ENCODE peak calls at places on chromosomes 6 and 20, in seven cellular contexts. One of them, this sample, is unnamed.

GRCh38 chr6:75812560-75812959 is 63.5 kb downstream of the MYO6 start:
- DNase-seq in Panc1: no peak
- DNase-seq in A673: no peak
- DNase-seq in fibroblast of lung: no peak
- DNase-seq in trophoblast cell: no peak
- DNase-seq in cardiac fibroblast: no peak
- DNase-seq in Peyer's patch: no peak
- DNase-seq in this sample: no peak

GRCh38 chr6:138972226-138972665 is 15.8 kb downstream of the REPS1 start:
- DNase-seq in fibroblast of lung: peak; percentile 37
- DNase-seq in Peyer's patch: no peak
- DNase-seq in A673: peak; percentile 71
- DNase-seq in trophoblast cell: peak; percentile 11
- DNase-seq in Panc1: no peak
- DNase-seq in cardiac fibroblast: no peak
- DNase-seq in this sample: no peak

GRCh38 chr6:3814539-3814938 is 34.6 kb upstream of the FAM50B start:
- DNase-seq in trophoblast cell: no peak
- DNase-seq in A673: no peak
- DNase-seq in fibroblast of lung: no peak
- DNase-seq in Panc1: no peak
- DNase-seq in cardiac fibroblast: no peak
- DNase-seq in Peyer's patch: no peak
- DNase-seq in this sample: no peak

GRCh38 chr6:129546702-129547101 is 163.3 kb downstream of the ARHGAP18 start:
- DNase-seq in Peyer's patch: no peak
- DNase-seq in cardiac fibroblast: no peak
- DNase-seq in A673: no peak
- DNase-seq in Panc1: no peak
- DNase-seq in trophoblast cell: no peak
- DNase-seq in fibroblast of lung: no peak
- DNase-seq in this sample: no peak

GRCh38 chr6:77456531-77457248 is 6.6 kb downstream of the HTR1B start:
- DNase-seq in Peyer's patch: no peak
- DNase-seq in cardiac fibroblast: peak; percentile 98
- DNase-seq in Panc1: no peak
- DNase-seq in fibroblast of lung: peak; percentile 98
- DNase-seq in A673: peak; percentile 69
- DNase-seq in trophoblast cell: peak; percentile 86
- DNase-seq in this sample: peak; percentile 99

GRCh38 chr6:29631209-29631810 is 1.7 kb downstream of the GABBR1 start:
- DNase-seq in trophoblast cell: no peak
- DNase-seq in fibroblast of lung: peak; percentile 14
- DNase-seq in A673: no peak
- DNase-seq in cardiac fibroblast: peak; percentile 8
- DNase-seq in Panc1: no peak
- DNase-seq in Peyer's patch: no peak
- DNase-seq in this sample: no peak

GRCh38 chr6:145863988-145864616 is 49.5 kb upstream of the FBXO30 start:
- DNase-seq in cardiac fibroblast: no peak
- DNase-seq in A673: no peak
- DNase-seq in Peyer's patch: no peak
- DNase-seq in trophoblast cell: no peak
- DNase-seq in fibroblast of lung: no peak
- DNase-seq in Panc1: no peak
- DNase-seq in this sample: no peak

GRCh38 chr20:62921119-62921687 is 5.1 kb downstream of the DIDO1 start:
- DNase-seq in cardiac fibroblast: peak; percentile 60
- DNase-seq in fibroblast of lung: peak; percentile 33
- DNase-seq in Panc1: no peak
- DNase-seq in trophoblast cell: peak; percentile 85
- DNase-seq in A673: peak; percentile 82
- DNase-seq in Peyer's patch: no peak
- DNase-seq in this sample: no peak

GRCh38 chr6:7730852-7731251 is 5.0 kb downstream of the BMP6 start:
- DNase-seq in Peyer's patch: no peak
- DNase-seq in Panc1: peak; percentile 97
- DNase-seq in trophoblast cell: peak; percentile 83
- DNase-seq in fibroblast of lung: peak; percentile 24
- DNase-seq in cardiac fibroblast: peak; percentile 80
- DNase-seq in A673: no peak
- DNase-seq in this sample: peak; percentile 50

GRCh38 chr6:160535270-160535669 is 128.8 kb downstream of the LPA start:
- DNase-seq in Peyer's patch: no peak
- DNase-seq in trophoblast cell: no peak
- DNase-seq in Panc1: no peak
- DNase-seq in A673: no peak
- DNase-seq in fibroblast of lung: no peak
- DNase-seq in cardiac fibroblast: no peak
- DNase-seq in this sample: no peak

GRCh38 chr6:85004283-85005010 is 240.0 kb upstream of the TBX18 start:
- DNase-seq in fibroblast of lung: peak; percentile 40
- DNase-seq in trophoblast cell: no peak
- DNase-seq in A673: no peak
- DNase-seq in cardiac fibroblast: peak; percentile 88
- DNase-seq in Peyer's patch: no peak
- DNase-seq in Panc1: no peak
- DNase-seq in this sample: peak; percentile 54

GRCh38 chr6:111737065-111737521 is 131.4 kb upstream of the TRAF3IP2 start:
- DNase-seq in trophoblast cell: no peak
- DNase-seq in fibroblast of lung: peak; percentile 49
- DNase-seq in Panc1: no peak
- DNase-seq in Peyer's patch: no peak
- DNase-seq in cardiac fibroblast: no peak
- DNase-seq in A673: no peak
- DNase-seq in this sample: peak; percentile 85

GRCh38 chr20:21102252-21102609 is 3.9 kb downstream of the LINC00237 start:
- DNase-seq in Peyer's patch: no peak
- DNase-seq in trophoblast cell: no peak
- DNase-seq in cardiac fibroblast: no peak
- DNase-seq in Panc1: no peak
- DNase-seq in A673: peak; percentile 52
- DNase-seq in fibroblast of lung: no peak
- DNase-seq in this sample: no peak

GRCh38 chr6:132937466-132937906 is 123.1 kb downstream of the RPS12 start:
- DNase-seq in trophoblast cell: peak; percentile 69
- DNase-seq in fibroblast of lung: peak; percentile 58
- DNase-seq in Peyer's patch: no peak
- DNase-seq in cardiac fibroblast: peak; percentile 54
- DNase-seq in Panc1: no peak
- DNase-seq in A673: peak; percentile 63
- DNase-seq in this sample: no peak

GRCh38 chr6:140343128-140343527 is 968.7 kb upstream of the CITED2 start:
- DNase-seq in fibroblast of lung: no peak
- DNase-seq in cardiac fibroblast: no peak
- DNase-seq in trophoblast cell: no peak
- DNase-seq in Peyer's patch: no peak
- DNase-seq in Panc1: no peak
- DNase-seq in A673: no peak
- DNase-seq in this sample: no peak

GRCh38 chr6:140345935-140346334 is 971.5 kb upstream of the CITED2 start:
- DNase-seq in cardiac fibroblast: no peak
- DNase-seq in fibroblast of lung: no peak
- DNase-seq in Panc1: no peak
- DNase-seq in A673: no peak
- DNase-seq in Peyer's patch: no peak
- DNase-seq in trophoblast cell: no peak
- DNase-seq in this sample: no peak

GRCh38 chr6:140340795-140341194 is 966.3 kb upstream of the CITED2 start:
- DNase-seq in cardiac fibroblast: no peak
- DNase-seq in Panc1: no peak
- DNase-seq in trophoblast cell: no peak
- DNase-seq in fibroblast of lung: no peak
- DNase-seq in Peyer's patch: no peak
- DNase-seq in A673: no peak
- DNase-seq in this sample: no peak

GRCh38 chr6:140344149-140344913 is 969.9 kb upstream of the CITED2 start:
- DNase-seq in trophoblast cell: peak; percentile 78
- DNase-seq in cardiac fibroblast: peak; percentile 66
- DNase-seq in Peyer's patch: no peak
- DNase-seq in fibroblast of lung: peak; percentile 40
- DNase-seq in A673: no peak
- DNase-seq in Panc1: no peak
- DNase-seq in this sample: peak; percentile 25

DNA sequence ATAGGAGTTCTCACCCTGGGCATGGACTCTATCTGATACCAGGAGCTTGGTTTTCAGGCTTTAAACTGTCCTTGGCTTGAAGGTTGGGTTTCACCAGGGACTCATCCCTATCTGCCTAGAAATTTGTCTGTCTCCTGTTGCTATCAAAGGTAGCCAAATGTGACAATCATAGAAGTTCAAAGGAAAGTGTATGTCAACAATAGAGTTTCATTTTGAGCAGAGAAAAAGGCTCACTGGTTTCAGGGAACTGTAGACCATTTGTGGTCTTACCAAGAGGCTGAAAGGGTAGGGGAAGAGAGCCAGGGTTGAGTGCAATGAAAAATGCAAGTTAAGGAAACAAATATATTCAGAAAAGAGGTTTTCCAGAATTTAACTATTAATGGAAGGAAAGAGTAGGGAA is 966.8 kb upstream of the CITED2 start:
- DNase-seq in trophoblast cell: no peak
- DNase-seq in fibroblast of lung: no peak
- DNase-seq in Peyer's patch: no peak
- DNase-seq in cardiac fibroblast: no peak
- DNase-seq in Panc1: no peak
- DNase-seq in A673: no peak
- DNase-seq in this sample: no peak
- H3K4me3 ChIP-seq in trophoblast cell: no peak overlapping the region
- H3K4me3 ChIP-seq in fibroblast of lung: no peak overlapping the region
- H3K4me3 ChIP-seq in Peyer's patch: no peak overlapping the region
- H3K4me3 ChIP-seq in cardiac fibroblast: no peak overlapping the region
- H3K4me3 ChIP-seq in Panc1: no peak overlapping the region
- H3K4me3 ChIP-seq in A673: no peak overlapping the region
- H3K4me3 ChIP-seq in this sample: no peak overlapping the region

GRCh38 chr6:156906451-156906850 is 129.3 kb downstream of the ARID1B start:
- DNase-seq in Panc1: no peak
- DNase-seq in fibroblast of lung: no peak
- DNase-seq in cardiac fibroblast: no peak
- DNase-seq in Peyer's patch: no peak
- DNase-seq in trophoblast cell: no peak
- DNase-seq in A673: no peak
- DNase-seq in this sample: no peak
- H3K4me3 ChIP-seq in Panc1: no peak overlapping the region
- H3K4me3 ChIP-seq in fibroblast of lung: no peak overlapping the region
- H3K4me3 ChIP-seq in cardiac fibroblast: no peak overlapping the region
- H3K4me3 ChIP-seq in Peyer's patch: no peak overlapping the region
- H3K4me3 ChIP-seq in trophoblast cell: no peak overlapping the region
- H3K4me3 ChIP-seq in A673: no peak overlapping the region
- H3K4me3 ChIP-seq in this sample: no peak overlapping the region

GRCh38 chr6:41942045-41942851 is 640 bp upstream of the CCND3 start:
- DNase-seq in cardiac fibroblast: no peak
- DNase-seq in A673: no peak
- DNase-seq in Panc1: no peak
- DNase-seq in fibroblast of lung: peak; percentile 82
- DNase-seq in Peyer's patch: no peak
- DNase-seq in trophoblast cell: peak; percentile 76
- DNase-seq in this sample: peak; percentile 60
- H3K4me3 ChIP-seq in cardiac fibroblast: peak overlapping the region; percentile 30
- H3K4me3 ChIP-seq in A673: peak overlapping the region; percentile 74
- H3K4me3 ChIP-seq in Panc1: peak overlapping the region; percentile 58
- H3K4me3 ChIP-seq in fibroblast of lung: peak overlapping the region; percentile 24
- H3K4me3 ChIP-seq in Peyer's patch: peak overlapping the region; percentile 60
- H3K4me3 ChIP-seq in trophoblast cell: peak overlapping the region; percentile 14
- H3K4me3 ChIP-seq in this sample: peak overlapping the region; percentile 36

GRCh38 chr6:17907467-17908229 is 79.8 kb downstream of the KIF13A start:
- DNase-seq in Panc1: peak; percentile 82
- DNase-seq in fibroblast of lung: peak; percentile 99
- DNase-seq in cardiac fibroblast: peak; percentile 97
- DNase-seq in A673: peak; percentile 75
- DNase-seq in trophoblast cell: peak; percentile 98
- DNase-seq in Peyer's patch: peak; percentile 20
- DNase-seq in this sample: peak; percentile 99
- H3K4me3 ChIP-seq in Panc1: no peak overlapping the region
- H3K4me3 ChIP-seq in fibroblast of lung: no peak overlapping the region
- H3K4me3 ChIP-seq in cardiac fibroblast: no peak overlapping the region
- H3K4me3 ChIP-seq in A673: no peak overlapping the region
- H3K4me3 ChIP-seq in trophoblast cell: no peak overlapping the region
- H3K4me3 ChIP-seq in Peyer's patch: no peak overlapping the region
- H3K4me3 ChIP-seq in this sample: no peak overlapping the region

GRCh38 chr6:110367001-110367400 is 8.9 kb upstream of the METTL24 start:
- DNase-seq in fibroblast of lung: no peak
- DNase-seq in Peyer's patch: no peak
- DNase-seq in A673: peak; percentile 50
- DNase-seq in cardiac fibroblast: no peak
- DNase-seq in trophoblast cell: no peak
- DNase-seq in Panc1: no peak
- DNase-seq in this sample: no peak

GRCh38 chr6:110367825-110368224 is 9.7 kb upstream of the METTL24 start:
- DNase-seq in Peyer's patch: no peak
- DNase-seq in Panc1: no peak
- DNase-seq in trophoblast cell: no peak
- DNase-seq in A673: no peak
- DNase-seq in cardiac fibroblast: no peak
- DNase-seq in fibroblast of lung: no peak
- DNase-seq in this sample: no peak

GRCh38 chr6:110368268-110368667 is 10.1 kb upstream of the METTL24 start:
- DNase-seq in trophoblast cell: no peak
- DNase-seq in Panc1: no peak
- DNase-seq in cardiac fibroblast: no peak
- DNase-seq in Peyer's patch: no peak
- DNase-seq in A673: no peak
- DNase-seq in fibroblast of lung: no peak
- DNase-seq in this sample: no peak

GRCh38 chr6:110366241-110366640 is 8.1 kb upstream of the METTL24 start:
- DNase-seq in Panc1: no peak
- DNase-seq in fibroblast of lung: no peak
- DNase-seq in A673: no peak
- DNase-seq in cardiac fibroblast: no peak
- DNase-seq in Peyer's patch: no peak
- DNase-seq in trophoblast cell: no peak
- DNase-seq in this sample: no peak

DNA sequence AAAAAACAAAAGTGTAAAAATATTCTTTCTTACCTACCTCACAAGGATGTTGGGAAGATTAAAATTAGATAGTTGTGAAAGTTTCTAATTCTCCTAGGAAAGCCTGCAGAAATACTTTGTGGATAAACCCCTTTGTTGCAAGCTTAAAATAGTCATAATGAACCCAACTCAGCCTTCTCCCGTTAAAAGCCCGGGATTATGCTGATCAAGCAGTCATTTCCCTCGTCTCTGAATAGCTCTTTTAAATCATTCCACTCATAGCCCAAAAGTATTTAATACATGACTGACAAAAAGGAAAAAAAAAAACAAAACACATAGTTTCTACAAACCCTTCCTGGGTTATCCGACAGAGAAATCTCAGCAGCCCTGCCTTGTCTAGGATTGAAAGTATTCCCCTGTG is 10.9 kb upstream of the METTL24 start:
- DNase-seq in Panc1: no peak
- DNase-seq in fibroblast of lung: no peak
- DNase-seq in cardiac fibroblast: no peak
- DNase-seq in A673: no peak
- DNase-seq in Peyer's patch: no peak
- DNase-seq in trophoblast cell: no peak
- DNase-seq in this sample: no peak
- H3K4me3 ChIP-seq in Panc1: no peak overlapping the region
- H3K4me3 ChIP-seq in fibroblast of lung: no peak overlapping the region
- H3K4me3 ChIP-seq in cardiac fibroblast: no peak overlapping the region
- H3K4me3 ChIP-seq in A673: no peak overlapping the region
- H3K4me3 ChIP-seq in Peyer's patch: no peak overlapping the region
- H3K4me3 ChIP-seq in trophoblast cell: no peak overlapping the region
- H3K4me3 ChIP-seq in this sample: no peak overlapping the region

This sample was measured in skeletal muscle cell.